ENCODE peak calls at places on chromosomes 12 and 14, in four cellular contexts. Q is Peyer's patch, R is cardiac muscle cell, H is astrocyte. A is an unnamed sample. For H3K4me1, the result is how much of the 10 kb centered on the place peaks cover.

GRCh38 chr14:38079268-38079667 is 128.4 kb upstream of the SSTR1 start:
- DNase-seq in Q (no peak), R (no peak), H (no peak), A (no peak)

GRCh38 chr12:121503395-121503794 is 77.4 kb downstream of the KDM2B start:
- DNase-seq in Q (no peak), R (no peak), H (no peak), A (no peak)

GRCh38 chr14:64983439-64984310 is 3.0 kb upstream of the FNTB start:
- DNase-seq in Q (no peak), R (peak), H (no peak), A (peak)

GRCh38 chr12:54958048-54958658 is 26.4 kb downstream of the TESPA1 start:
- DNase-seq in Q (no peak), R (peak), H (peak), A (peak)

GRCh38 chr14:92578511-92578910 is 64.9 kb downstream of the RIN3 start:
- DNase-seq in Q (no peak), R (no peak), H (peak), A (no peak)

GRCh38 chr12:2959508-2960431 is 573 bp downstream of the TEAD4 start:
- DNase-seq in Q (no peak), R (peak), H (peak), A (no peak)

GRCh38 chr12:106863185-106863584 is 88.7 kb downstream of the RIC8B start:
- DNase-seq in Q (no peak), R (no peak), H (no peak), A (no peak)

GRCh38 chr14:61296707-61297502 is 15.8 kb upstream of the TMEM30B start:
- DNase-seq in Q (no peak), R (peak), H (peak), A (peak)

GRCh38 chr14:92603309-92604257 is 90.0 kb downstream of the RIN3 start:
- DNase-seq in Q (no peak), R (peak), H (peak), A (peak)

GRCh38 chr12:68451261-68452091 is 119.3 kb upstream of the MDM1 start:
- DNase-seq in Q (peak), R (no peak), H (peak), A (peak)

GRCh38 chr12:93221841-93222240 is 155.9 kb upstream of the NUDT4 start:
- DNase-seq in Q (no peak), R (no peak), H (no peak), A (no peak)

GRCh38 chr14:58752782-58753181 is 115.0 kb downstream of the DACT1 start:
- DNase-seq in Q (no peak), R (no peak), H (no peak), A (no peak)

GRCh38 chr12:70091021-70091521 is 152.2 kb upstream of the CNOT2 start:
- DNase-seq in Q (no peak), R (no peak), H (no peak), A (no peak)

GRCh38 chr14:92687681-92688433 is 60.6 kb downstream of the LGMN start:
- DNase-seq in Q (no peak), R (peak), H (peak), A (no peak)

GRCh38 chr14:56666294-56666693 is 86.7 kb downstream of the TMEM260 start:
- DNase-seq in Q (no peak), R (no peak), H (no peak), A (no peak)

GRCh38 chr12:120801146-120801545 is 75.5 kb downstream of the ACADS start:
- DNase-seq in Q (no peak), R (no peak), H (no peak), A (no peak)

GRCh38 chr12:98754095-98754494 is 109.0 kb downstream of the APAF1 start:
- DNase-seq in Q (no peak), R (no peak), H (peak), A (no peak)

GRCh38 chr12:123094349-123095073 is 56.4 kb downstream of the PITPNM2 start:
- DNase-seq in Q (no peak), R (no peak), H (peak), A (no peak)

GRCh38 chr14:104532191-104532555 is 47.4 kb upstream of the C14orf180 start:
- DNase-seq in Q (no peak), R (no peak), H (no peak), A (no peak)

GRCh38 chr12:115840159-115840558 is 437.3 kb downstream of the MED13L start:
- DNase-seq in Q (no peak), R (no peak), H (no peak), A (no peak)

GRCh38 chr12:78712834-78713455 is 151.6 kb upstream of the SYT1 start:
- DNase-seq in Q (no peak), R (no peak), H (no peak), A (no peak)

GRCh38 chr14:60616326-60617044 is 32.8 kb downstream of the SIX1 start:
- DNase-seq in Q (no peak), R (no peak), H (no peak), A (no peak)

GRCh38 chr14:47435331-47435965 is 240.0 kb downstream of the MDGA2 start:
- DNase-seq in Q (no peak), R (no peak), H (no peak), A (no peak)

GRCh38 chr14:24815543-24815942 is 181.6 kb upstream of the GZMB start:
- DNase-seq in Q (no peak), R (no peak), H (no peak), A (no peak)

GRCh38 chr14:77037886-77038511 is 9.5 kb upstream of the IRF2BPL start:
- DNase-seq in Q (peak), R (peak), H (peak), A (no peak)

GRCh38 chr12:124512667-124513296 is 54.6 kb downstream of the NCOR2 start:
- DNase-seq in Q (no peak), R (no peak), H (peak), A (no peak)

GRCh38 chr12:117091758-117092510 is 7.3 kb downstream of the TESC start:
- DNase-seq in Q (no peak), R (no peak), H (no peak), A (no peak)

GRCh38 chr14:92471919-92472318 is 41.7 kb upstream of the RIN3 start:
- DNase-seq in Q (no peak), R (no peak), H (peak), A (no peak)

GRCh38 chr12:6235906-6236640 is 35.9 kb downstream of the CD9 start:
- DNase-seq in Q (no peak), R (no peak), H (no peak), A (no peak)

GRCh38 chr14:92931681-92932447 is 8.9 kb downstream of the CHGA start:
- DNase-seq in Q (no peak), R (no peak), H (no peak), A (no peak)

GRCh38 chr14:68892961-68893360 is 86.1 kb downstream of the ACTN1 start:
- DNase-seq in Q (no peak), R (no peak), H (no peak), A (no peak)

GRCh38 chr12:131682511-131682895 is 28.4 kb upstream of the SFSWAP start:
- DNase-seq in Q (no peak), R (no peak), H (no peak), A (peak)

GRCh38 chr12:75900781-75901254 is 130.8 kb downstream of the PHLDA1 start:
- DNase-seq in Q (no peak), R (no peak), H (no peak), A (no peak)

GRCh38 chr12:55929306-55929791 is 1.6 kb upstream of the DGKA start:
- DNase-seq in Q (peak), R (no peak), H (no peak), A (peak)

GRCh38 chr12:104180389-104180788 is 35.2 kb upstream of the TXNRD1 start:
- DNase-seq in Q (no peak), R (no peak), H (no peak), A (no peak)

GRCh38 chr12:83389237-83389996 is 702.7 kb downstream of the TMTC2 start:
- DNase-seq in Q (no peak), R (peak), H (no peak), A (no peak)

GRCh38 chr14:99274346-99275221 is 2.6 kb upstream of the BCL11B start:
- DNase-seq in Q (no peak), R (peak), H (peak), A (peak)

DNA sequence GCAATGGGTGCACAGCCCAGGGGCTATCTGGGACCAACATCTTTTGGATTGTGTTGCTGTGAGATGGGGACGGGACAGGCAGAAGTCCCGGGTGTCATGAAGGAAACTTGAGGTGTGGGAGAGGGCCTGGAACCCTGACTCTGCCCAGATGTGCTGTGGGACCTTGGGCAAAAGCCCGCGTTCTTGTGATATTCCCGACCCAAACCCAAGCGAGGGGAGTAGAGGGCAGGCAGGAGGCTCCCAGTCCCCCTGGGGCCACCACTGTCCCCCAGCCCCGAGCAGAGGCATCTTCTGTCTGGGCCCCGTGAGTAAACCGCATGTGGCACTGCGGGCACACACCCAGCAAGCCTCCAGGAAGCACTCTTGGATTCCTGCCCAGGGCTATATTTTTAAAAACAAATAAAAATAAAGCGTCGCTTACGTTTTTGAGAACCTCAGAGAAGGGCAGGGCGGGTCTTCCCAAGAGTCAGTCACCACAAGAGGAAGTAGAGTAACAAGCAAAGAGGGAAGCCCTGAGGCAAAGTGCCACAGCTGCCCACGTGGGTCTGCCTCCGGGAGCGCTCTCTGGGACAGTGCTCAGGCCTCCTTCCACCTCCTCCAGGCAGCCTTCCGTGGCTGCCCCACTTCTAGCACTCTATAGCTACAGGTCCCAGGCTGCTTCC is 39.5 kb downstream of the BEGAIN start:
- DNase-seq in Q (no peak), R (no peak), H (no peak), A (peak)
- H3K4me3 ChIP-seq in Q (no peak), R (no peak), H (no peak), A (no peak)

GRCh38 chr14:87097021-87097420 is 896.0 kb downstream of the GALC start:
- DNase-seq in Q (no peak), R (no peak), H (peak), A (no peak)

GRCh38 chr14:87108726-87109125 is 884.3 kb downstream of the GALC start:
- DNase-seq in Q (no peak), R (no peak), H (peak), A (no peak)

DNA sequence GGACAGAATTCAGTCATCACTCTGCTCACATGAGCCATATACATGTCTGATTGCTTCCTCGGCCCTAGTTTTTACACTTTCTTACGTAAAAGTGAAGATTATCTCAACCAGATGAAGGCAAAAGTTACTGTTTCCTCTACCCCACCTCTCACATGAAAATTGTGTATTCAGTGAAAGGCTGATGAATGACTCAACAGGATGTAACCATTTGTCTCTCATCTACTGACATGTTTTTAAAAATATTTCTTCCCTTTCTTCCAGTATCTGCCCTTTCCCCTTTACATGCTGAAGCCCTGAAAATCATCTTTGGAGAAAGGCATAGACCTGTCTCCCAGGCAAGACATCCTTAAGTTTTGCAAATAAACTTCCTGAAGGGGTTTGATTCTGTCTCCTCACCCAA is 890.0 kb downstream of the GALC start:
- DNase-seq in Q (no peak), R (no peak), H (peak), A (no peak)
- H3K4me1 ChIP-seq in Q (under half), R (under half), H (under half), A (under half)

GRCh38 chr12:62862259-62862881 is 72.6 kb downstream of the PPM1H start:
- DNase-seq in Q (no peak), R (no peak), H (peak), A (no peak)
- H3K27ac ChIP-seq in Q (no peak), R (no peak), H (peak), A (no peak)

DNA sequence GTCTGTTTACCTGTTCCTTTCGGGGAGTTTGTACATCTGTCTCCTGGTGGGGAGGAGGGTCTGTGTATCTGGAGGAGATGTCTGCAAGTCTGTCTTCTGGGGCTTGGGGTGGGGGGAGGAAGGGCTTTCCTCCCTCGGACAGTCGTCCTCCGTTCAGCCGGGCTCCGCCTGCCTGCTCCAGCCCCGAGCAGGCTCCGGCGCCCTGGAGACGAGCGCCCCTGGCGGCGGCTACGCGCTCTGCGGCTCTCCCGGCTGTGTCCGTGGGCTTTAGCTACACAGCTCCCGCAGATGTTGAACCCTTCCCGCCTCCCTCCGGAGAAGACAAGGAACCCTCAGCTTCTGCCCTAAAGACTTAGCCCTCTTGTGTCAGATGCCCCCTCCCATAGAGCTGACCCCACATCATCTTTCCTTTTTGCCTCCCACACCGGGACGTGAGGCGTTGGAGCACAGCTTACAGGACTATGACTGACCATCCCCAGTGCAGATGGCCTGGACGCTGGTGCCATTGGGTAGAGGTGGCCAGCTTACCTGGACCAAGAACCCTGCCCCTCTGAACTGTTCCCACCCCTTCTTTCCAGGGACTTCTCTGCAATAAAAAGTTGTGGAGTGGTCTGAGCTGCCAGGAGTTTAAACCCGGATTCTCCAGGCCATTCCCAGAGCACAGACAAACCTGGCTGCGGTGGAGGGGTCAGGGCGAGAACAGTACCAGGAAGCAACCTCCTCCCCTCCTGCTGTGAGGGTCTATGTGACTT is 4.7 kb downstream of the KRT86 start:
- DNase-seq in Q (peak), R (peak), H (peak), A (peak)
- H3K4me3 ChIP-seq in Q (peak), R (no peak), H (peak), A (no peak)

GRCh38 chr12:89213139-89213538 is 139.2 kb downstream of the DUSP6 start:
- DNase-seq in Q (no peak), R (no peak), H (no peak), A (no peak)
- H3K4me1 ChIP-seq in Q (under half), R (under half), H (under half), A (under half)

GRCh38 chr12:4911316-4911994 is 1.8 kb downstream of the KCNA1 start:
- DNase-seq in Q (no peak), R (no peak), H (no peak), A (no peak)
- H3K27ac ChIP-seq in Q (no peak), R (no peak), H (no peak), A (no peak)

A was measured in CD4-positive, alpha-beta memory T cell.